ENCODE peak calls at places on chromosomes 2 and 18, in four cellular contexts. One of them, this sample, is unnamed.

GRCh38 chr2:229270551-229271410 is at the start of gene PID1:
- DNase-seq in A172: no peak
- DNase-seq in AG04450: no peak
- DNase-seq in foreskin keratinocyte: no peak
- DNase-seq in this sample: no peak

GRCh38 chr2:68620762-68621161 is 22.6 kb upstream of the PROKR1 start:
- DNase-seq in foreskin keratinocyte: no peak
- DNase-seq in A172: no peak
- DNase-seq in AG04450: no peak
- DNase-seq in this sample: no peak

GRCh38 chr2:183665976-183666375 is 541.7 kb downstream of the NUP35 start:
- DNase-seq in foreskin keratinocyte: no peak
- DNase-seq in AG04450: no peak
- DNase-seq in A172: peak
- DNase-seq in this sample: no peak

GRCh38 chr2:29334723-29335122 is 219.5 kb downstream of the CLIP4 start:
- DNase-seq in foreskin keratinocyte: no peak
- DNase-seq in AG04450: no peak
- DNase-seq in A172: no peak
- DNase-seq in this sample: no peak

GRCh38 chr18:58046087-58046793 is 2.2 kb downstream of the NEDD4L start:
- DNase-seq in A172: no peak
- DNase-seq in foreskin keratinocyte: no peak
- DNase-seq in AG04450: no peak
- DNase-seq in this sample: no peak

GRCh38 chr2:39174022-39174421 is 53.2 kb upstream of the SOS1 start:
- DNase-seq in A172: no peak
- DNase-seq in AG04450: no peak
- DNase-seq in foreskin keratinocyte: no peak
- DNase-seq in this sample: no peak

GRCh38 chr2:163852616-163853015 is 116.8 kb upstream of the FIGN start:
- DNase-seq in foreskin keratinocyte: no peak
- DNase-seq in AG04450: no peak
- DNase-seq in A172: no peak
- DNase-seq in this sample: no peak

GRCh38 chr2:40097691-40098376 is 318.8 kb upstream of the THUMPD2 start:
- DNase-seq in AG04450: peak
- DNase-seq in foreskin keratinocyte: peak
- DNase-seq in A172: peak
- DNase-seq in this sample: no peak

GRCh38 chr18:40414155-40414754 is 1540.8 kb upstream of the PIK3C3 start:
- DNase-seq in AG04450: no peak
- DNase-seq in foreskin keratinocyte: peak
- DNase-seq in A172: peak
- DNase-seq in this sample: no peak

GRCh38 chr2:75558786-75559428 is 1.8 kb downstream of the EVA1A start:
- DNase-seq in foreskin keratinocyte: no peak
- DNase-seq in AG04450: no peak
- DNase-seq in A172: peak
- DNase-seq in this sample: no peak

GRCh38 chr2:71742953-71743601 is 289.7 kb downstream of the DYSF start:
- DNase-seq in AG04450: peak
- DNase-seq in foreskin keratinocyte: peak
- DNase-seq in A172: peak
- DNase-seq in this sample: no peak

This sample was measured in stimulated activated CD8-positive, alpha-beta memory T cell treated with anti-CD3 and anti-CD28 coated beads, Interleukin-12 subunit alpha, Interleukin-12 subunit beta, amount 100 ng/mL, for 4 hours.